ENCODE peak calls at places on chromosomes 11 and 22, in ten cellular contexts. P is neuronal stem cell; H is heart right ventricle; I is heart left ventricle; O is CD4-positive, CD25-positive, alpha-beta regulatory T cell; A is ovary; D is ascending aorta; F is IMR-90; U is breast epithelium; X is HepG2. C is an unnamed sample.
A peak's percentile ranks its signal among the peaks of the same experiment; 100 is the strongest.

GRCh38 chr11:119029340-119030028 is 1.2 kb downstream of the SLC37A4 start:
- DNase-seq in H (peak; percentile 21), X (peak; percentile 93), P (no peak), F (no peak), D (no peak), A (no peak), O (no peak), I (no peak), U (no peak), C (no peak)

GRCh38 chr11:112610996-112611795 is 350.0 kb upstream of the NCAM1 start:
- DNase-seq in D (no peak), F (no peak), A (no peak), I (no peak), X (no peak), H (no peak), U (no peak), O (no peak), P (no peak), C (no peak)

GRCh38 chr11:114340311-114341131 is 44.3 kb downstream of the NNMT start:
- DNase-seq in X (peak; percentile 30), H (peak; percentile 31), I (peak; percentile 68), O (no peak), F (peak; percentile 82), U (no peak), D (peak; percentile 79), A (peak; percentile 45), P (peak; percentile 45), C (peak; percentile 21)

GRCh38 chr11:2287102-2287501 is 14.6 kb downstream of the C11orf21 start:
- DNase-seq in A (peak; percentile 14), P (no peak), D (peak; percentile 60), U (no peak), F (no peak), X (no peak), I (peak; percentile 57), H (peak; percentile 2), O (no peak), C (no peak)

GRCh38 chr11:61545341-61545740 is 35.5 kb downstream of the SYT7 start:
- DNase-seq in O (no peak), I (no peak), D (no peak), P (no peak), H (no peak), A (no peak), U (no peak), F (no peak), X (no peak), C (no peak)

GRCh38 chr11:33488971-33489370 is 211.7 kb downstream of the C11orf91 start:
- DNase-seq in P (no peak), A (no peak), D (no peak), F (no peak), X (no peak), I (no peak), U (no peak), H (no peak), O (no peak), C (no peak)

GRCh38 chr22:48265000-48265625 is 1502.7 kb downstream of the TBC1D22A start:
- DNase-seq in A (no peak), I (no peak), F (no peak), X (no peak), H (no peak), U (no peak), P (no peak), O (no peak), D (no peak), C (no peak)

GRCh38 chr22:46057206-46057605 is 80.2 kb upstream of the WNT7B start:
- DNase-seq in H (no peak), X (no peak), F (no peak), A (peak; percentile 69), I (no peak), P (no peak), O (no peak), U (peak; percentile 40), D (peak; percentile 57), C (no peak)

GRCh38 chr11:29320196-29320595 is 696.6 kb downstream of the KCNA4 start:
- DNase-seq in I (no peak), H (no peak), U (no peak), F (no peak), P (no peak), O (no peak), X (no peak), D (no peak), A (no peak), C (no peak)

GRCh38 chr22:27690596-27690995 is 111.0 kb downstream of the MN1 start:
- DNase-seq in D (no peak), X (no peak), F (no peak), P (no peak), A (no peak), U (no peak), O (no peak), I (no peak), H (no peak), C (no peak)

GRCh38 chr11:65781962-65782815 is 1.4 kb upstream of the AP5B1 start:
- DNase-seq in D (no peak), A (peak; percentile 9), H (no peak), P (no peak), X (no peak), I (peak; percentile 32), O (no peak), F (no peak), U (no peak), C (no peak)

GRCh38 chr11:64653388-64653973 is 62.5 kb downstream of the SLC22A12 start:
- DNase-seq in X (no peak), H (no peak), I (no peak), A (no peak), P (no peak), D (no peak), F (no peak), U (no peak), O (no peak), C (no peak)

GRCh38 chr11:64648551-64648950 is 57.5 kb downstream of the SLC22A12 start:
- DNase-seq in X (no peak), F (no peak), D (no peak), H (no peak), A (no peak), P (no peak), U (no peak), O (no peak), I (no peak), C (no peak)

GRCh38 chr11:64649304-64649703 is 58.3 kb downstream of the SLC22A12 start:
- DNase-seq in F (no peak), P (no peak), X (peak; percentile 30), O (no peak), I (no peak), U (no peak), D (no peak), H (no peak), A (peak; percentile 58), C (no peak)

GRCh38 chr11:64652586-64653387 is 61.8 kb downstream of the SLC22A12 start:
- DNase-seq in I (peak; percentile 82), A (peak; percentile 87), F (peak; percentile 55), H (peak; percentile 80), U (peak; percentile 52), P (peak; percentile 77), O (peak; percentile 42), D (peak; percentile 89), X (peak; percentile 57), C (peak; percentile 63)

GRCh38 chr11:64650923-64651523 is 60.0 kb downstream of the SLC22A12 start:
- DNase-seq in F (peak; percentile 19), A (no peak), O (no peak), P (no peak), D (no peak), X (no peak), U (no peak), I (no peak), H (no peak), C (no peak)
- H3K27me3 ChIP-seq in F (peaks cover 58% of the 10 kb centered on the region), A (no peaks in the 10 kb centered on the region), O (no peaks in the 10 kb centered on the region), P (no peaks in the 10 kb centered on the region), D (no peaks in the 10 kb centered on the region), X (peaks cover 48% of the 10 kb centered on the region), U (no peaks in the 10 kb centered on the region), I (no peaks in the 10 kb centered on the region), H (peaks cover 8% of the 10 kb centered on the region), C (peaks cover 12% of the 10 kb centered on the region)

DNA sequence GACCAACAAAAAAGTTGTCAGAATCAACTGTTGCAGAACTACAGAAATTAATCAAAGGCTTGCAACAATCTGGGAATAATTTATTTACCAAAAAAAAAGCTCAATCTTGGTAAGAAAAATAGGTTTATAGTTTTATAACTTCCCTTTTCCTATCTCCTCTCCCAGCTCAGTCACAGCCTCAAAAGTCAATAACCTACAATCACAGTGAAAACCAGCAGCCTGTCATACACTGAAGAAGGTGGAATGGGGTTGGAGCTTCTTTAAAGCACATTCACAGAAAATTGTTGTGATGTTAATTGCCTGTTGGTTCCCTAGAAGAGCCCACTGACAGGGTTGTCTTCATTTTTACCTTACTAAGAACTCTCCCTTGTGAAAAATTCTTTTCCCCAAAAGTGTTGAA is 50.7 kb upstream of the CEP126 start:
- DNase-seq in I (no peak), P (no peak), U (no peak), A (no peak), D (no peak), X (no peak), F (no peak), H (no peak), O (no peak), C (no peak)
- H3K27ac ChIP-seq in I (no peak overlapping the region), P (no peak overlapping the region), U (no peak overlapping the region), A (no peak overlapping the region), D (no peak overlapping the region), X (no peak overlapping the region), F (no peak overlapping the region), H (no peak overlapping the region), O (no peak overlapping the region), C (no peak overlapping the region)

GRCh38 chr22:41914611-41915034 is 251 bp downstream of the SHISA8 start:
- DNase-seq in O (no peak), X (no peak), D (no peak), U (no peak), I (no peak), A (no peak), P (no peak), H (no peak), F (no peak), C (no peak)
- H3K27me3 ChIP-seq in O (peaks cover 19% of the 10 kb centered on the region), X (peaks cover 79% of the 10 kb centered on the region), D (peaks cover 40% of the 10 kb centered on the region), U (peaks cover 28% of the 10 kb centered on the region), I (peaks cover 81% of the 10 kb centered on the region), A (peaks cover 6% of the 10 kb centered on the region), P (peaks cover 75% of the 10 kb centered on the region), H (peaks cover 91% of the 10 kb centered on the region), F (peaks cover 79% of the 10 kb centered on the region), C (peaks cover 47% of the 10 kb centered on the region)

GRCh38 chr11:44002191-44003093 is 45.3 kb upstream of the ACCSL start:
- DNase-seq in P (no peak), D (peak; percentile 61), A (no peak), F (no peak), U (no peak), H (no peak), O (no peak), X (no peak), I (no peak), C (no peak)

GRCh38 chr11:44005956-44006355 is 41.8 kb upstream of the ACCSL start:
- DNase-seq in F (no peak), D (peak; percentile 56), P (no peak), U (no peak), O (no peak), H (no peak), I (no peak), A (peak; percentile 12), X (no peak), C (no peak)

GRCh38 chr11:44004452-44004833 is 43.3 kb upstream of the ACCSL start:
- DNase-seq in H (no peak), A (peak; percentile 7), F (no peak), P (no peak), U (no peak), X (no peak), I (no peak), D (peak; percentile 56), O (no peak), C (no peak)

GRCh38 chr11:44005076-44005800 is 42.5 kb upstream of the ACCSL start:
- DNase-seq in I (no peak), H (no peak), P (peak; percentile 52), O (no peak), D (peak; percentile 63), U (no peak), X (no peak), F (no peak), A (peak; percentile 25), C (no peak)

GRCh38 chr11:44003736-44004451 is 43.9 kb upstream of the ACCSL start:
- DNase-seq in F (no peak), X (no peak), U (no peak), D (peak; percentile 55), I (no peak), P (no peak), H (no peak), O (no peak), A (peak; percentile 11), C (no peak)
- H3K27ac ChIP-seq in F (no peak overlapping the region), X (no peak overlapping the region), U (no peak overlapping the region), D (no peak overlapping the region), I (no peak overlapping the region), P (no peak overlapping the region), H (no peak overlapping the region), O (no peak overlapping the region), A (no peak overlapping the region), C (no peak overlapping the region)

C was measured in CD4-positive, alpha-beta T cell.